ENCODE peak calls at places on chromosomes 16 and 17, in eight cellular contexts. One of them, this sample, is unnamed. For H3K9me3 and H3K4me1, the result is how much of the 10 kb centered on the place peaks cover.

GRCh38 chr17:72730091-72730490 is 362.4 kb downstream of the SLC39A11 start:
- DNase-seq in PC-3: no peak
- DNase-seq in CD8-positive, alpha-beta memory T cell: no peak
- DNase-seq in OCI-LY7: peak
- DNase-seq in GM23248: no peak
- DNase-seq in A549: peak
- DNase-seq in breast epithelium: no peak
- DNase-seq in SK-N-SH: no peak
- DNase-seq in this sample: no peak

GRCh38 chr16:78697426-78697825 is 598.0 kb downstream of the WWOX start:
- DNase-seq in PC-3: no peak
- DNase-seq in CD8-positive, alpha-beta memory T cell: no peak
- DNase-seq in OCI-LY7: no peak
- DNase-seq in GM23248: no peak
- DNase-seq in A549: no peak
- DNase-seq in breast epithelium: no peak
- DNase-seq in SK-N-SH: no peak
- DNase-seq in this sample: no peak

GRCh38 chr17:72422505-72423285 is 301.9 kb downstream of the SOX9 start:
- DNase-seq in PC-3: peak
- DNase-seq in CD8-positive, alpha-beta memory T cell: no peak
- DNase-seq in OCI-LY7: peak
- DNase-seq in GM23248: peak
- DNase-seq in A549: peak
- DNase-seq in breast epithelium: peak
- DNase-seq in SK-N-SH: peak
- DNase-seq in this sample: no peak

GRCh38 chr17:53032861-53033271 is 789.9 kb upstream of the KIF2B start:
- DNase-seq in PC-3: peak
- DNase-seq in CD8-positive, alpha-beta memory T cell: no peak
- DNase-seq in OCI-LY7: peak
- DNase-seq in GM23248: peak
- DNase-seq in A549: peak
- DNase-seq in breast epithelium: no peak
- DNase-seq in SK-N-SH: peak
- DNase-seq in this sample: no peak

GRCh38 chr16:77327717-77328116 is 107.1 kb downstream of the ADAMTS18 start:
- DNase-seq in PC-3: no peak
- DNase-seq in CD8-positive, alpha-beta memory T cell: no peak
- DNase-seq in OCI-LY7: no peak
- DNase-seq in GM23248: no peak
- DNase-seq in A549: no peak
- DNase-seq in breast epithelium: no peak
- DNase-seq in SK-N-SH: no peak
- DNase-seq in this sample: no peak

GRCh38 chr17:65664296-65664695 is 102.8 kb upstream of the AXIN2 start:
- DNase-seq in PC-3: no peak
- DNase-seq in CD8-positive, alpha-beta memory T cell: no peak
- DNase-seq in OCI-LY7: no peak
- DNase-seq in GM23248: peak
- DNase-seq in A549: no peak
- DNase-seq in breast epithelium: no peak
- DNase-seq in SK-N-SH: no peak
- DNase-seq in this sample: no peak

GRCh38 chr16:75263963-75264445 is 12.6 kb upstream of the BCAR1 start:
- DNase-seq in PC-3: peak
- DNase-seq in CD8-positive, alpha-beta memory T cell: no peak
- DNase-seq in OCI-LY7: no peak
- DNase-seq in GM23248: peak
- DNase-seq in A549: no peak
- DNase-seq in breast epithelium: no peak
- DNase-seq in SK-N-SH: peak
- DNase-seq in this sample: peak

GRCh38 chr16:49183911-49184310 is 97.7 kb downstream of the CBLN1 start:
- DNase-seq in PC-3: peak
- DNase-seq in CD8-positive, alpha-beta memory T cell: no peak
- DNase-seq in OCI-LY7: peak
- DNase-seq in GM23248: peak
- DNase-seq in A549: peak
- DNase-seq in breast epithelium: no peak
- DNase-seq in SK-N-SH: peak
- DNase-seq in this sample: no peak

GRCh38 chr17:10614536-10615155 is 42.5 kb downstream of the MYH3 start:
- DNase-seq in PC-3: peak
- DNase-seq in CD8-positive, alpha-beta memory T cell: no peak
- DNase-seq in OCI-LY7: peak
- DNase-seq in GM23248: peak
- DNase-seq in A549: peak
- DNase-seq in breast epithelium: no peak
- DNase-seq in SK-N-SH: peak
- DNase-seq in this sample: no peak

GRCh38 chr16:3389663-3390338 is 11.0 kb downstream of the ZSCAN32 start:
- DNase-seq in PC-3: no peak
- DNase-seq in CD8-positive, alpha-beta memory T cell: no peak
- DNase-seq in OCI-LY7: peak
- DNase-seq in GM23248: no peak
- DNase-seq in A549: no peak
- DNase-seq in breast epithelium: no peak
- DNase-seq in SK-N-SH: no peak
- DNase-seq in this sample: no peak

GRCh38 chr16:8957509-8958157 is 6.1 kb downstream of the USP7 start:
- DNase-seq in PC-3: no peak
- DNase-seq in CD8-positive, alpha-beta memory T cell: no peak
- DNase-seq in OCI-LY7: no peak
- DNase-seq in GM23248: no peak
- DNase-seq in A549: no peak
- DNase-seq in breast epithelium: no peak
- DNase-seq in SK-N-SH: no peak
- DNase-seq in this sample: no peak

GRCh38 chr16:78455861-78456260 is 356.4 kb downstream of the WWOX start:
- DNase-seq in PC-3: no peak
- DNase-seq in CD8-positive, alpha-beta memory T cell: no peak
- DNase-seq in OCI-LY7: no peak
- DNase-seq in GM23248: no peak
- DNase-seq in A549: no peak
- DNase-seq in breast epithelium: no peak
- DNase-seq in SK-N-SH: no peak
- DNase-seq in this sample: no peak

GRCh38 chr16:88535857-88536222 is 34.4 kb upstream of the ZC3H18 start:
- DNase-seq in PC-3: no peak
- DNase-seq in CD8-positive, alpha-beta memory T cell: no peak
- DNase-seq in OCI-LY7: no peak
- DNase-seq in GM23248: no peak
- DNase-seq in A549: no peak
- DNase-seq in breast epithelium: no peak
- DNase-seq in SK-N-SH: no peak
- DNase-seq in this sample: no peak

GRCh38 chr17:22490399-22490798 is 798.1 kb downstream of the KCNJ18 start:
- DNase-seq in PC-3: no peak
- DNase-seq in CD8-positive, alpha-beta memory T cell: no peak
- DNase-seq in OCI-LY7: no peak
- DNase-seq in GM23248: no peak
- DNase-seq in A549: no peak
- DNase-seq in breast epithelium: no peak
- DNase-seq in SK-N-SH: no peak
- DNase-seq in this sample: no peak
- H3K9me3 ChIP-seq in PC-3: under half
- H3K9me3 ChIP-seq in CD8-positive, alpha-beta memory T cell: under half
- H3K9me3 ChIP-seq in OCI-LY7: under half
- H3K9me3 ChIP-seq in GM23248: under half
- H3K9me3 ChIP-seq in A549: under half
- H3K9me3 ChIP-seq in breast epithelium: under half
- H3K9me3 ChIP-seq in SK-N-SH: under half
- H3K9me3 ChIP-seq in this sample: under half

GRCh38 chr17:45248132-45248936 is 13.6 kb downstream of the SPATA32 start:
- DNase-seq in PC-3: peak
- DNase-seq in CD8-positive, alpha-beta memory T cell: peak
- DNase-seq in OCI-LY7: peak
- DNase-seq in GM23248: no peak
- DNase-seq in A549: peak
- DNase-seq in breast epithelium: peak
- DNase-seq in SK-N-SH: no peak
- DNase-seq in this sample: peak

GRCh38 chr17:45246861-45247428 is 14.9 kb downstream of the SPATA32 start:
- DNase-seq in PC-3: peak
- DNase-seq in CD8-positive, alpha-beta memory T cell: no peak
- DNase-seq in OCI-LY7: peak
- DNase-seq in GM23248: peak
- DNase-seq in A549: peak
- DNase-seq in breast epithelium: no peak
- DNase-seq in SK-N-SH: peak
- DNase-seq in this sample: no peak

GRCh38 chr17:45247429-45248131 is 14.3 kb downstream of the SPATA32 start:
- DNase-seq in PC-3: peak
- DNase-seq in CD8-positive, alpha-beta memory T cell: peak
- DNase-seq in OCI-LY7: peak
- DNase-seq in GM23248: peak
- DNase-seq in A549: peak
- DNase-seq in breast epithelium: peak
- DNase-seq in SK-N-SH: peak
- DNase-seq in this sample: peak

GRCh38 chr17:45244725-45245656 is 16.9 kb downstream of the SPATA32 start:
- DNase-seq in PC-3: no peak
- DNase-seq in CD8-positive, alpha-beta memory T cell: no peak
- DNase-seq in OCI-LY7: no peak
- DNase-seq in GM23248: no peak
- DNase-seq in A549: no peak
- DNase-seq in breast epithelium: no peak
- DNase-seq in SK-N-SH: no peak
- DNase-seq in this sample: no peak

DNA sequence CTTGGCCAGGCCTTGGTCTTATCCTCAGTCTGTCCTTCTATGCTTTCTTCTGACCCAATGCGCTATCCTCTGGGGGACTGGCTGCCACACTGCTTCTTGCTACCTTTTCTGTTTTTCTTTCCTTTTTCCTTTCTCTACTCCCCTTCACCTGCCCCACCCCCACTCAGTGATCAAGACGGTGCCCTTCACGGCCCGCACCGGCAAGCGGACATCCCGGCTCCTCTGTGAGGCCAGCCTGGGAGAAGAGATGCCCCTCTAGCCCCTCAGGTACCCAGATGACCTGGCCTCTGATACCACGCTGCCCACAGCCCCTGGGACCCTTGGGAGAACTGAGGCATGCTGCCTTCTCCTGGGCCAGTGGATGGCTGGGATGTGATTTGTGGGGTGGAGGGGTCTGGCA is 15.6 kb downstream of the SPATA32 start:
- DNase-seq in PC-3: no peak
- DNase-seq in CD8-positive, alpha-beta memory T cell: no peak
- DNase-seq in OCI-LY7: no peak
- DNase-seq in GM23248: no peak
- DNase-seq in A549: no peak
- DNase-seq in breast epithelium: no peak
- DNase-seq in SK-N-SH: no peak
- DNase-seq in this sample: no peak
- H3K27ac ChIP-seq in PC-3: no peak
- H3K27ac ChIP-seq in CD8-positive, alpha-beta memory T cell: peak
- H3K27ac ChIP-seq in OCI-LY7: no peak
- H3K27ac ChIP-seq in GM23248: no peak
- H3K27ac ChIP-seq in A549: peak
- H3K27ac ChIP-seq in breast epithelium: no peak
- H3K27ac ChIP-seq in SK-N-SH: no peak
- H3K27ac ChIP-seq in this sample: no peak

GRCh38 chr16:18800674-18801196 is 614 bp downstream of the ARL6IP1 start:
- DNase-seq in PC-3: no peak
- DNase-seq in CD8-positive, alpha-beta memory T cell: no peak
- DNase-seq in OCI-LY7: no peak
- DNase-seq in GM23248: peak
- DNase-seq in A549: no peak
- DNase-seq in breast epithelium: no peak
- DNase-seq in SK-N-SH: no peak
- DNase-seq in this sample: no peak
- H3K4me1 ChIP-seq in PC-3: under half
- H3K4me1 ChIP-seq in CD8-positive, alpha-beta memory T cell: under half
- H3K4me1 ChIP-seq in OCI-LY7: half or more
- H3K4me1 ChIP-seq in GM23248: under half
- H3K4me1 ChIP-seq in A549: half or more
- H3K4me1 ChIP-seq in breast epithelium: under half
- H3K4me1 ChIP-seq in SK-N-SH: under half
- H3K4me1 ChIP-seq in this sample: under half

DNA sequence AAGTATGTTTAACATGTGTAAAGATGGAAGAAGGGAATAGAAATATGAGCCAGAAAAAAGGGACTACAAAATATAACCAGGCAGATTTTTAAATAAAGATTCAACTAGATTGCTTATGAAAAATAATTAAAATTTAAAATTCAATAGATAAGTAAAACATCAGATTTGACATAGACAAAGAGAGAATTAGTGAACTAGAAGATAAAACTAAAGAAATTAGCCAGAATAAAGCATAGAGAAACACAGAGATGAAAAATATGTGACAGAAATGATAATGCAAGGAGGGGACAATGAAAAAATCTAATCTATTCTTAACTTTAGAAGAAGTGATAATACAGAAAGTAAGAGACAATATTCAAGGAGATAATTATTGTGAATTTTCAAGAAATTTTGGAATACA is 222.6 kb upstream of the PMFBP1 start:
- DNase-seq in PC-3: no peak
- DNase-seq in CD8-positive, alpha-beta memory T cell: no peak
- DNase-seq in OCI-LY7: no peak
- DNase-seq in GM23248: no peak
- DNase-seq in A549: no peak
- DNase-seq in breast epithelium: no peak
- DNase-seq in SK-N-SH: no peak
- DNase-seq in this sample: no peak
- H3K9me3 ChIP-seq in PC-3: under half
- H3K9me3 ChIP-seq in CD8-positive, alpha-beta memory T cell: under half
- H3K9me3 ChIP-seq in OCI-LY7: under half
- H3K9me3 ChIP-seq in GM23248: under half
- H3K9me3 ChIP-seq in A549: under half
- H3K9me3 ChIP-seq in breast epithelium: under half
- H3K9me3 ChIP-seq in SK-N-SH: under half
- H3K9me3 ChIP-seq in this sample: under half

GRCh38 chr17:79133986-79134385 is 59.4 kb downstream of the ENGASE start:
- DNase-seq in PC-3: no peak
- DNase-seq in CD8-positive, alpha-beta memory T cell: no peak
- DNase-seq in OCI-LY7: no peak
- DNase-seq in GM23248: no peak
- DNase-seq in A549: no peak
- DNase-seq in breast epithelium: no peak
- DNase-seq in SK-N-SH: no peak
- DNase-seq in this sample: no peak
- H3K27ac ChIP-seq in PC-3: no peak
- H3K27ac ChIP-seq in CD8-positive, alpha-beta memory T cell: no peak
- H3K27ac ChIP-seq in OCI-LY7: no peak
- H3K27ac ChIP-seq in GM23248: no peak
- H3K27ac ChIP-seq in A549: no peak
- H3K27ac ChIP-seq in breast epithelium: no peak
- H3K27ac ChIP-seq in SK-N-SH: no peak
- H3K27ac ChIP-seq in this sample: no peak

This sample was measured in lower lobe of right lung.